ENCODE peak calls at places on chromosomes 6 and 20, in eight cellular contexts. G is DMS79 treated with DMSO at 0.1 percent for 48 hours; P is NCI-H2081; E is NCI-H1417; C is bronchial epithelial cell; D is naive thymus-derived CD4-positive, alpha-beta T cell; K is GDM1; S is AG08396. O is an unnamed sample.

GRCh38 chr6:116557863-116558262 is 4.3 kb downstream of the CALHM4 start:
- DNase-seq in G (peak), P (no peak), E (no peak), C (peak), D (no peak), K (no peak), S (peak), O (peak)

GRCh38 chr6:70456725-70457124 is 43.4 kb downstream of the FAM135A start:
- DNase-seq in G (no peak), P (no peak), E (no peak), C (peak), D (no peak), K (no peak), S (no peak), O (no peak)

GRCh38 chr20:38818113-38819065 is 12.9 kb downstream of the PPP1R16B start:
- DNase-seq in G (no peak), P (no peak), E (no peak), C (no peak), D (no peak), K (no peak), S (no peak), O (no peak)

GRCh38 chr6:143232849-143233248 is 172.2 kb downstream of the AIG1 start:
- DNase-seq in G (no peak), P (peak), E (peak), C (peak), D (no peak), K (peak), S (peak), O (no peak)

GRCh38 chr20:16927031-16927430 is 178.9 kb downstream of the OTOR start:
- DNase-seq in G (no peak), P (no peak), E (no peak), C (peak), D (no peak), K (no peak), S (no peak), O (no peak)

GRCh38 chr6:136846046-136846445 is 23.7 kb downstream of the PEX7 start:
- DNase-seq in G (peak), P (peak), E (peak), C (peak), D (peak), K (peak), S (peak), O (peak)

GRCh38 chr6:91608428-91608827 is 1021.6 kb upstream of the MAP3K7 start:
- DNase-seq in G (no peak), P (no peak), E (no peak), C (no peak), D (no peak), K (no peak), S (no peak), O (no peak)

GRCh38 chr6:97668716-97669115 is 385.7 kb upstream of the MMS22L start:
- DNase-seq in G (no peak), P (peak), E (no peak), C (no peak), D (no peak), K (no peak), S (no peak), O (no peak)

GRCh38 chr6:147166360-147166944 is 37.8 kb upstream of the STXBP5 start:
- DNase-seq in G (no peak), P (peak), E (peak), C (no peak), D (no peak), K (peak), S (no peak), O (no peak)

O was measured in LNCaP clone FGC.